ENCODE peak calls at places on chromosomes 2 and 18, in nine cellular contexts. Q is tibial artery, X is HL-60, Y is pancreas, T is heart right ventricle, V is left ventricle myocardium inferior, K is gastrocnemius medialis, R is BJ, P is heart left ventricle. N is an unnamed sample.

GRCh38 chr2:181949047-181949446 is 36.6 kb upstream of the PPP1R1C start:
- DNase-seq in Q (no peak), T (no peak), K (no peak), V (no peak), R (no peak), X (no peak), P (no peak), Y (no peak), N (no peak)

GRCh38 chr2:2075866-2076265 is 255.2 kb downstream of the MYT1L start:
- DNase-seq in P (no peak), X (no peak), Q (no peak), Y (no peak), K (no peak), R (no peak), V (no peak), T (no peak), N (no peak)

GRCh38 chr2:151339168-151339567 is 18.2 kb upstream of the TNFAIP6 start:
- DNase-seq in T (no peak), X (no peak), Y (no peak), R (no peak), K (no peak), Q (no peak), V (no peak), P (no peak), N (no peak)

GRCh38 chr2:37786854-37787253 is 115.4 kb upstream of the CDC42EP3 start:
- DNase-seq in R (no peak), Y (no peak), P (peak; percentile 42), K (peak; percentile 77), T (no peak), V (no peak), Q (no peak), X (no peak), N (no peak)

GRCh38 chr2:112463256-112463655 is 18.7 kb upstream of the TTL start:
- DNase-seq in R (no peak), P (no peak), T (no peak), Y (no peak), Q (no peak), K (no peak), V (no peak), X (no peak), N (no peak)

GRCh38 chr2:134677866-134678774 is 40.7 kb downstream of the TMEM163 start:
- DNase-seq in K (no peak), V (no peak), T (peak; percentile 14), X (no peak), Y (peak; percentile 65), P (no peak), Q (no peak), R (no peak), N (no peak)

GRCh38 chr2:110116033-110116710 is 550 bp upstream of the MALL start:
- DNase-seq in T (peak; percentile 76), P (peak; percentile 66), Y (no peak), V (no peak), Q (peak; percentile 82), X (no peak), K (no peak), R (no peak), N (no peak)

GRCh38 chr2:28342081-28342967 is 50.3 kb upstream of the FOSL2 start:
- DNase-seq in K (peak; percentile 72), Y (peak; percentile 50), X (no peak), T (peak; percentile 50), Q (peak; percentile 94), P (peak; percentile 76), R (no peak), V (peak; percentile 62), N (no peak)

GRCh38 chr18:21742323-21742687 is 1.7 kb downstream of the MIB1 start:
- DNase-seq in P (no peak), X (no peak), K (no peak), V (no peak), R (no peak), Y (no peak), Q (no peak), T (no peak), N (no peak)

GRCh38 chr2:70942396-70942795 is 6.7 kb downstream of the ATP6V1B1 start:
- DNase-seq in R (no peak), K (no peak), Q (no peak), Y (no peak), V (no peak), X (no peak), T (no peak), P (no peak), N (no peak)

GRCh38 chr2:206158563-206159345 is 490 bp downstream of the NDUFS1 start:
- DNase-seq in R (no peak), K (no peak), X (no peak), V (no peak), Y (no peak), P (no peak), Q (no peak), T (no peak), N (no peak)

GRCh38 chr18:74115046-74115445 is 32.6 kb downstream of the FBXO15 start:
- DNase-seq in T (no peak), X (no peak), Y (no peak), K (no peak), Q (no peak), V (no peak), P (no peak), R (no peak), N (peak; percentile 4)

GRCh38 chr18:78523850-78524249 is 455.8 kb upstream of the SALL3 start:
- DNase-seq in Y (no peak), R (no peak), V (no peak), T (no peak), K (no peak), P (no peak), Q (no peak), X (no peak), N (no peak)

DNA sequence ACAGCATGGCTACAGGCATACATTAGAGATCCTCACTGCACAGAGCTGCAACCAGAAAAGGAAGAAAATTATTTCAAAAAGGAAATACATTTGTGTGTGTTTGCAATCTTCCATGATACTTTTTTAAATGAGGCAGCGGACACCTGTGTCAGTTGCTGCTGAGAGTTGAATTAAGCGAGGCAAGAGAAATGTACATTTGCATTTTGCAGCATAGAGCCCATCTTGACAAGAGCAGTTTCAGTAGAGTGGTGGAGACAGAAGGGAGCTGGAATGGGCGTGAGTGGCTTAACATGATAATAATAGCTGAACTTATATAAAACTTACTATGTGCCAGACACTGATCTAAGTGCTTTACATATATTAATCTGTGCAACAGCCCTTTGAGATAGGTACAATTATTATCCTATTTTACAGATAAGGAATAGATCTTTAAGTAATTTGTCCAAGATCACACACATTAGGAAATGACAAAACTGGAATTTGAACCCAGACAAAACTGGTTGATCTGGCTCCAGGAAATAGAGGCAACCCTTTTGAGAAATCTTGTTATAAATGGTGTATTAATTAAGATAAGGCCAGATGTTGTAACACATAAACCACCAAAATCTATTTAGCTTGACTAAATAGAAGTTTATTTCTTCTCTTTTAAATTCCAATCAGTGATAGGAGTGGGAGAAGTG is 68.7 kb downstream of the SDC1 start:
- DNase-seq in V (no peak), Y (no peak), X (no peak), Q (no peak), P (no peak), T (no peak), K (no peak), R (no peak), N (no peak)
- TF ChIP-seq CTCF in V (no peak), Y (no peak), X (no peak), Q (no peak), P (no peak), T (no peak), K (no peak), R (no peak), N (no peak)

DNA sequence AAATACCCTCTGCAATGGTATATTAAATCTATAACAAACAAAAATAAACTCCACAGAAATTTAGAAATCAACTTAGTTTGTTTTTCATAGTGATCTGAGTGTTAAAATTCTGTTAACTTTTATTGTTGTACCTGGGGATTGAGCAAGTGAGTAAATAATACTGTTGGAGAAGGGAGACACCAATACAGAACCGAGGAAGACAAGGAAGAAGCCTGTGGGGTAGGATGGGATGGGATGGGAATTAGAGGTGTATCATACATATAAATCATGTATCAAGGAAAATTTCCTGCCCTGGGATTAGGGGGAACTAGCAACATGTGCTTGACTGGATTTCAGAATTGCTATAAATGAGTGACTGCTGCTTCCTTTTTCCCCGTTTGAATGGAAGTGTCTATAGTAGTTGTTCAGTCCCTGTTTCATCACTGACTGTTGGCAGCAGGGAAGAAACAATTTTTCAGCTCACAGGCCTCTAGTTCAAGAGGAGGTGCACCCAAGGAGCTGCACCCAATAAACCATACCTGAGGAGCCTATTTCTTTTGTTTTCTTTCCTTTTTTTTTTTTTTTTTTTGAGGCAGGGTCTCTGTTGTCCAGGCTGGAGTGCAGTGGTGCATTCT is 53.1 kb downstream of the SP110 start:
- DNase-seq in V (no peak), T (no peak), K (no peak), Y (no peak), X (no peak), Q (no peak), R (no peak), P (no peak), N (no peak)
- H3K4me3 ChIP-seq in V (no peak overlapping the region), T (no peak overlapping the region), K (no peak overlapping the region), Y (no peak overlapping the region), X (no peak overlapping the region), Q (no peak overlapping the region), R (no peak overlapping the region), P (no peak overlapping the region), N (no peak overlapping the region)

DNA sequence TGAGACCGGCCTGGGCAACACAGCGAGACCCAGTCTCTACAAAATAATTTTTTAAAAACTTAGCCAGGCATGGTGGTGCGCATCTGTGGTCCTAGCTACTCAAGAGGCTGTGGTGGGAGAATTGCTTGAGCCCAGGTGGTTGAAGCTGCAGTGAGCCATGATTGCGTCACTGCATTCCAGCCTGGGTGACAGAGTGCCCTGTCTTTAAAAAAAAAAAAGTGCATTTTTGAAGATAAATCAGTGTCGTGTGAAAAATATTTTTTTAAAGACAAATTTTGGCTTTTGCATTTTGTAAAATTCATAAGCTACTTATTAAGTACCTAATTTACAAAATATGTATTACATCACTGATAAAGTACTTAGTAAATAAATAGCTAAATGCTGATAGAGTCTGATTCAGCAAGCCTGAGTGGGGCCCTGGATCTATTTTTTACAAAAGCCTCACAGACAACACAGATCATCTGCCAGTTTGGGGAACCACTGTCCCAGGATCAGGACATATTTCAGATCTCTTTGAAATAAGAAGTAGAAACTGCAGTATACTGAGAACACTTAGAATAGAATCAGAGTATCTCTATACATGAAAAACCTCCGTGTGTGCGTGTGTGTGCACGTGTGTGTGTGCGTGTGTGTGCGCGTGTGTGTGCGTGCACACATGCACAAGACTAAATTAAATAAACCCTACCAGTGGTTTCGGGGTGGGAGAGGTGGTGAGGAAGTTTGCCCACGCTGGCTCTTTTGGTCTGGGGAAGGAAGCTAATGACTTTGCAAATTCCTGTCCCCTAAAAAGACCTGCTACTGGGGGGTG is 61.6 kb downstream of the AAK1 start:
- DNase-seq in V (no peak), Y (peak; percentile 27), X (peak; percentile 43), K (no peak), R (no peak), Q (no peak), P (peak; percentile 43), T (no peak), N (no peak)
- H3K27me3 ChIP-seq in V (no peaks in the 10 kb centered on the region), Y (no peaks in the 10 kb centered on the region), X (no peaks in the 10 kb centered on the region), K (no peaks in the 10 kb centered on the region), R (no peaks in the 10 kb centered on the region), Q (no peaks in the 10 kb centered on the region), P (no peaks in the 10 kb centered on the region), T (no peaks in the 10 kb centered on the region), N (no peaks in the 10 kb centered on the region)

DNA sequence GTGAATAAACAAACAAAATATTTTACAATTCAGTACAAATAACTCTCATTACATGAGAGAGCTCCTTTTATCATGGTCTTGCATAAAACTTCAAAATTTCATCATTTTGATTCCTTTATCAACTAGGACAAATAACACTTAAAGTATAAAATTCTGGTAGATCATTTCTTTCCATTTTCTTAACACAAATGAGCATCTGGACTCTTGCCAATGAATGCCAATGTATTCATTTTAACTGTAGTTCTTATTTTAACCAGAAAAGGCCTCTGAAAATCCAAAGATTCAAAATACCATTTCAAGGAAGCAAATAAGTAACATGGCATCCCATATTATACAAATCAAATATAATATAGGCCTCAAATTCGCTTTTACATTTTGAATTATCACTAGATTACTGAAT is 13.8 kb upstream of the POU3F3 start:
- DNase-seq in R (no peak), T (no peak), P (no peak), K (no peak), V (no peak), Y (no peak), Q (no peak), X (no peak), N (no peak)
- TF ChIP-seq CTCF in R (no peak), T (no peak), P (no peak), K (no peak), V (no peak), Y (no peak), Q (no peak), X (no peak), N (no peak)

N was measured in kidney epithelial cell.